ENCODE peak calls at places on chromosomes 12 and 14, in six cellular contexts. Y, Q, M, X, P and O are unnamed samples.

GRCh38 chr12:109517619-109518018 is 40.2 kb downstream of the UBE3B start:
- DNase-seq in Y (no peak), Q (no peak), M (no peak), X (no peak), P (peak; percentile 35), O (no peak)

GRCh38 chr12:89883630-89884364 is 175.2 kb upstream of the ATP2B1 start:
- DNase-seq in Y (no peak), Q (no peak), M (no peak), X (no peak), P (no peak), O (no peak)

GRCh38 chr12:131471271-131471905 is 239.5 kb upstream of the SFSWAP start:
- DNase-seq in Y (no peak), Q (no peak), M (no peak), X (no peak), P (no peak), O (no peak)

GRCh38 chr12:3135522-3136461 is 58.6 kb downstream of the TSPAN9 start:
- DNase-seq in Y (no peak), Q (no peak), M (peak; percentile 94), X (peak; percentile 69), P (no peak), O (no peak)

GRCh38 chr12:76441016-76441415 is 92.8 kb upstream of the BBS10 start:
- DNase-seq in Y (no peak), Q (no peak), M (no peak), X (no peak), P (no peak), O (no peak)

GRCh38 chr14:105095236-105095805 is 30.1 kb upstream of the GPR132 start:
- DNase-seq in Y (no peak), Q (no peak), M (no peak), X (no peak), P (no peak), O (no peak)

GRCh38 chr12:4114986-4115385 is 158.6 kb upstream of the CCND2 start:
- DNase-seq in Y (no peak), Q (no peak), M (no peak), X (no peak), P (no peak), O (no peak)

GRCh38 chr14:68512088-68512487 is 280.8 kb downstream of the ZFP36L1 start:
- DNase-seq in Y (no peak), Q (no peak), M (no peak), X (no peak), P (no peak), O (peak; percentile 32)

GRCh38 chr12:54411398-54412241 is 7.4 kb downstream of the ITGA5 start:
- DNase-seq in Y (peak; percentile 84), Q (no peak), M (no peak), X (peak; percentile 87), P (no peak), O (peak; percentile 90)

GRCh38 chr12:46400406-46400805 is 27.8 kb upstream of the SLC38A2 start:
- DNase-seq in Y (no peak), Q (no peak), M (no peak), X (no peak), P (no peak), O (no peak)

GRCh38 chr14:75484711-75485429 is 37.4 kb upstream of the BATF start:
- DNase-seq in Y (no peak), Q (no peak), M (no peak), X (no peak), P (peak; percentile 21), O (no peak)

GRCh38 chr12:120224304-120225199 is 23.6 kb upstream of the RPLP0 start:
- DNase-seq in Y (peak; percentile 88), Q (peak; percentile 29), M (no peak), X (no peak), P (no peak), O (no peak)

GRCh38 chr12:81123611-81124010 is 45.7 kb downstream of the ACSS3 start:
- DNase-seq in Y (no peak), Q (no peak), M (no peak), X (no peak), P (no peak), O (no peak)

GRCh38 chr14:61927521-61927920 is 165.3 kb downstream of the SNAPC1 start:
- DNase-seq in Y (no peak), Q (no peak), M (no peak), X (peak; percentile 87), P (no peak), O (no peak)

GRCh38 chr14:99624971-99625370 is 20.0 kb upstream of the HHIPL1 start:
- DNase-seq in Y (no peak), Q (no peak), M (no peak), X (no peak), P (no peak), O (no peak)

GRCh38 chr14:56289155-56289554 is 170.9 kb downstream of the PELI2 start:
- DNase-seq in Y (no peak), Q (no peak), M (no peak), X (no peak), P (no peak), O (no peak)

GRCh38 chr12:79296871-79297270 is 393.9 kb downstream of the PAWR start:
- DNase-seq in Y (no peak), Q (no peak), M (no peak), X (no peak), P (no peak), O (no peak)

GRCh38 chr12:95118138-95118787 is 44.8 kb upstream of the NR2C1 start:
- DNase-seq in Y (no peak), Q (no peak), M (no peak), X (peak; percentile 88), P (no peak), O (no peak)

GRCh38 chr12:103728323-103728722 is 112.7 kb downstream of the NT5DC3 start:
- DNase-seq in Y (no peak), Q (no peak), M (no peak), X (no peak), P (no peak), O (no peak)

GRCh38 chr12:95214466-95214865 is 2.8 kb downstream of the FGD6 start:
- DNase-seq in Y (no peak), Q (no peak), M (no peak), X (peak; percentile 73), P (no peak), O (no peak)

GRCh38 chr12:108337235-108338223 is 1.6 kb downstream of the CMKLR1 start:
- DNase-seq in Y (no peak), Q (no peak), M (peak; percentile 54), X (peak; percentile 56), P (no peak), O (no peak)

GRCh38 chr12:107845980-107846659 is 71.6 kb downstream of the ASCL4 start:
- DNase-seq in Y (no peak), Q (no peak), M (no peak), X (no peak), P (no peak), O (no peak)

GRCh38 chr12:26255893-26256645 is 60.7 kb downstream of the SSPN start:
- DNase-seq in Y (no peak), Q (no peak), M (no peak), X (peak; percentile 92), P (no peak), O (no peak)

GRCh38 chr14:65173973-65174693 is 71.8 kb upstream of the MAX start:
- DNase-seq in Y (no peak), Q (no peak), M (no peak), X (no peak), P (no peak), O (no peak)

GRCh38 chr12:11827096-11827841 is 177.8 kb downstream of the ETV6 start:
- DNase-seq in Y (no peak), Q (no peak), M (no peak), X (no peak), P (no peak), O (no peak)